ENCODE peak calls at places on chromosome 1, in eight cellular contexts. One of them, this sample, is unnamed.

GRCh38 chr1:185408675-185409270 is 91.7 kb upstream of the IVNS1ABP start:
- DNase-seq in suprapubic skin: no peak
- DNase-seq in heart right ventricle: no peak
- DNase-seq in effector memory CD4-positive, alpha-beta T cell: no peak
- DNase-seq in body of pancreas: no peak
- DNase-seq in heart left ventricle: no peak
- DNase-seq in right cardiac atrium: no peak
- DNase-seq in K562: no peak
- DNase-seq in this sample: no peak

GRCh38 chr1:16018749-16019515 is 1.1 kb upstream of the HSPB7 start:
- DNase-seq in right cardiac atrium: peak; percentile 56
- DNase-seq in heart left ventricle: no peak
- DNase-seq in K562: no peak
- DNase-seq in suprapubic skin: no peak
- DNase-seq in body of pancreas: no peak
- DNase-seq in heart right ventricle: no peak
- DNase-seq in effector memory CD4-positive, alpha-beta T cell: no peak
- DNase-seq in this sample: no peak

GRCh38 chr1:13801711-13802486 is 101.9 kb downstream of the PRDM2 start:
- DNase-seq in suprapubic skin: no peak
- DNase-seq in right cardiac atrium: no peak
- DNase-seq in body of pancreas: no peak
- DNase-seq in heart left ventricle: no peak
- DNase-seq in heart right ventricle: no peak
- DNase-seq in effector memory CD4-positive, alpha-beta T cell: no peak
- DNase-seq in K562: no peak
- DNase-seq in this sample: no peak

GRCh38 chr1:234069760-234070159 is 165.3 kb downstream of the SLC35F3 start:
- DNase-seq in heart right ventricle: no peak
- DNase-seq in body of pancreas: no peak
- DNase-seq in heart left ventricle: no peak
- DNase-seq in right cardiac atrium: no peak
- DNase-seq in K562: peak; percentile 6
- DNase-seq in suprapubic skin: no peak
- DNase-seq in effector memory CD4-positive, alpha-beta T cell: no peak
- DNase-seq in this sample: no peak

GRCh38 chr1:208851376-208851775 is 607.2 kb upstream of the PLXNA2 start:
- DNase-seq in body of pancreas: no peak
- DNase-seq in heart left ventricle: no peak
- DNase-seq in effector memory CD4-positive, alpha-beta T cell: no peak
- DNase-seq in suprapubic skin: no peak
- DNase-seq in right cardiac atrium: no peak
- DNase-seq in heart right ventricle: no peak
- DNase-seq in K562: no peak
- DNase-seq in this sample: no peak

GRCh38 chr1:68228833-68229232 is 3.5 kb downstream of the WLS start:
- DNase-seq in K562: no peak
- DNase-seq in body of pancreas: no peak
- DNase-seq in heart right ventricle: no peak
- DNase-seq in right cardiac atrium: no peak
- DNase-seq in effector memory CD4-positive, alpha-beta T cell: no peak
- DNase-seq in heart left ventricle: no peak
- DNase-seq in suprapubic skin: no peak
- DNase-seq in this sample: no peak

GRCh38 chr1:90593312-90593711 is 123.8 kb downstream of the BARHL2 start:
- DNase-seq in right cardiac atrium: no peak
- DNase-seq in suprapubic skin: no peak
- DNase-seq in body of pancreas: no peak
- DNase-seq in effector memory CD4-positive, alpha-beta T cell: no peak
- DNase-seq in heart left ventricle: no peak
- DNase-seq in K562: no peak
- DNase-seq in heart right ventricle: no peak
- DNase-seq in this sample: no peak

GRCh38 chr1:10528066-10529014 is 53.6 kb downstream of the PEX14 start:
- DNase-seq in K562: peak; percentile 28
- DNase-seq in right cardiac atrium: peak; percentile 57
- DNase-seq in effector memory CD4-positive, alpha-beta T cell: no peak
- DNase-seq in heart right ventricle: peak; percentile 53
- DNase-seq in heart left ventricle: peak; percentile 52
- DNase-seq in body of pancreas: peak; percentile 54
- DNase-seq in suprapubic skin: no peak
- DNase-seq in this sample: peak; percentile 57

GRCh38 chr1:109295712-109296415 is 10.9 kb downstream of the MYBPHL start:
- DNase-seq in effector memory CD4-positive, alpha-beta T cell: no peak
- DNase-seq in body of pancreas: no peak
- DNase-seq in suprapubic skin: no peak
- DNase-seq in heart left ventricle: no peak
- DNase-seq in right cardiac atrium: no peak
- DNase-seq in K562: no peak
- DNase-seq in heart right ventricle: no peak
- DNase-seq in this sample: no peak

GRCh38 chr1:216425577-216425976 is 2.3 kb upstream of the USH2A start:
- DNase-seq in body of pancreas: no peak
- DNase-seq in suprapubic skin: no peak
- DNase-seq in right cardiac atrium: no peak
- DNase-seq in heart right ventricle: peak; percentile 8
- DNase-seq in K562: no peak
- DNase-seq in heart left ventricle: no peak
- DNase-seq in effector memory CD4-positive, alpha-beta T cell: no peak
- DNase-seq in this sample: no peak

GRCh38 chr1:32448773-32449456 is 16.0 kb upstream of the ZBTB8B start:
- DNase-seq in K562: peak; percentile 87
- DNase-seq in heart left ventricle: no peak
- DNase-seq in heart right ventricle: no peak
- DNase-seq in effector memory CD4-positive, alpha-beta T cell: no peak
- DNase-seq in right cardiac atrium: peak; percentile 52
- DNase-seq in suprapubic skin: no peak
- DNase-seq in body of pancreas: no peak
- DNase-seq in this sample: no peak

GRCh38 chr1:111723091-111723806 is 15.9 kb downstream of the INKA2 start:
- DNase-seq in suprapubic skin: no peak
- DNase-seq in effector memory CD4-positive, alpha-beta T cell: peak; percentile 29
- DNase-seq in right cardiac atrium: no peak
- DNase-seq in heart right ventricle: no peak
- DNase-seq in K562: no peak
- DNase-seq in body of pancreas: no peak
- DNase-seq in heart left ventricle: no peak
- DNase-seq in this sample: no peak

GRCh38 chr1:46219551-46220520 is 16.7 kb downstream of the LURAP1 start:
- DNase-seq in effector memory CD4-positive, alpha-beta T cell: no peak
- DNase-seq in K562: no peak
- DNase-seq in right cardiac atrium: peak; percentile 32
- DNase-seq in heart left ventricle: no peak
- DNase-seq in body of pancreas: no peak
- DNase-seq in suprapubic skin: no peak
- DNase-seq in heart right ventricle: no peak
- DNase-seq in this sample: no peak

GRCh38 chr1:231883382-231883781 is 256.8 kb downstream of the DISC1 start:
- DNase-seq in heart right ventricle: no peak
- DNase-seq in body of pancreas: no peak
- DNase-seq in heart left ventricle: no peak
- DNase-seq in K562: no peak
- DNase-seq in right cardiac atrium: no peak
- DNase-seq in effector memory CD4-positive, alpha-beta T cell: no peak
- DNase-seq in suprapubic skin: no peak
- DNase-seq in this sample: no peak

GRCh38 chr1:236753554-236753953 is 41.5 kb upstream of the MTR start:
- DNase-seq in heart left ventricle: no peak
- DNase-seq in heart right ventricle: no peak
- DNase-seq in effector memory CD4-positive, alpha-beta T cell: no peak
- DNase-seq in suprapubic skin: no peak
- DNase-seq in body of pancreas: peak; percentile 21
- DNase-seq in K562: peak; percentile 64
- DNase-seq in right cardiac atrium: no peak
- DNase-seq in this sample: no peak

GRCh38 chr1:31397360-31398095 is 15.5 kb upstream of the SERINC2 start:
- DNase-seq in suprapubic skin: no peak
- DNase-seq in heart left ventricle: no peak
- DNase-seq in body of pancreas: no peak
- DNase-seq in K562: no peak
- DNase-seq in heart right ventricle: no peak
- DNase-seq in effector memory CD4-positive, alpha-beta T cell: no peak
- DNase-seq in right cardiac atrium: no peak
- DNase-seq in this sample: no peak

GRCh38 chr1:14111121-14111520 is 411.1 kb downstream of the PRDM2 start:
- DNase-seq in heart right ventricle: no peak
- DNase-seq in suprapubic skin: no peak
- DNase-seq in effector memory CD4-positive, alpha-beta T cell: no peak
- DNase-seq in right cardiac atrium: no peak
- DNase-seq in K562: no peak
- DNase-seq in heart left ventricle: no peak
- DNase-seq in body of pancreas: no peak
- DNase-seq in this sample: no peak

GRCh38 chr1:51378871-51379270 is 48.5 kb upstream of the TTC39A start:
- DNase-seq in heart right ventricle: no peak
- DNase-seq in body of pancreas: no peak
- DNase-seq in heart left ventricle: no peak
- DNase-seq in effector memory CD4-positive, alpha-beta T cell: no peak
- DNase-seq in suprapubic skin: no peak
- DNase-seq in right cardiac atrium: no peak
- DNase-seq in K562: no peak
- DNase-seq in this sample: no peak

GRCh38 chr1:51385776-51386175 is 55.4 kb upstream of the TTC39A start:
- DNase-seq in suprapubic skin: no peak
- DNase-seq in body of pancreas: no peak
- DNase-seq in K562: no peak
- DNase-seq in heart right ventricle: no peak
- DNase-seq in heart left ventricle: no peak
- DNase-seq in effector memory CD4-positive, alpha-beta T cell: no peak
- DNase-seq in right cardiac atrium: no peak
- DNase-seq in this sample: no peak

DNA sequence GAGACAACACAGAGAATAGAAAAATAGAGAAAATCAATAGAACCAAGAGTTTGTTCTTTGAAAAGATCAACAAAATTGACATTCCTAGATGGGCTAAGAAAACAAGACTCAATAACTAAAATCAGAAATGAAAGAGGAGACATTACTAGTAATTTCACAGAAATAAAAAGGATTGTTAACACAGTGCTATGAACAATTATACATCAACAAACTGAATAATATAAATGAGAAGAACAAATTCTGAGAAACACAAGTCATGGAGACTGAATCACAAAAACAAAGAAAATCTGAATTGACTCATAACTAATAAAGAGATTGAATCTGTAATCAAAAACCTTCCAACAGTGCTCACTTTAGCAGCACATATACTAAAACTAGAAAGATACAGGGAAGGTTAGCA is 51.6 kb upstream of the TTC39A start:
- DNase-seq in K562: no peak
- DNase-seq in heart right ventricle: no peak
- DNase-seq in heart left ventricle: no peak
- DNase-seq in suprapubic skin: no peak
- DNase-seq in right cardiac atrium: no peak
- DNase-seq in effector memory CD4-positive, alpha-beta T cell: no peak
- DNase-seq in body of pancreas: no peak
- DNase-seq in this sample: no peak
- H3K9me3 ChIP-seq in K562: peaks cover 5% of the 10 kb centered on the region
- H3K9me3 ChIP-seq in heart right ventricle: no peaks in the 10 kb centered on the region
- H3K9me3 ChIP-seq in heart left ventricle: no peaks in the 10 kb centered on the region
- H3K9me3 ChIP-seq in suprapubic skin: peaks cover 6% of the 10 kb centered on the region
- H3K9me3 ChIP-seq in right cardiac atrium: no peaks in the 10 kb centered on the region
- H3K9me3 ChIP-seq in effector memory CD4-positive, alpha-beta T cell: no peaks in the 10 kb centered on the region
- H3K9me3 ChIP-seq in body of pancreas: peaks cover 3% of the 10 kb centered on the region
- H3K9me3 ChIP-seq in this sample: no peaks in the 10 kb centered on the region

DNA sequence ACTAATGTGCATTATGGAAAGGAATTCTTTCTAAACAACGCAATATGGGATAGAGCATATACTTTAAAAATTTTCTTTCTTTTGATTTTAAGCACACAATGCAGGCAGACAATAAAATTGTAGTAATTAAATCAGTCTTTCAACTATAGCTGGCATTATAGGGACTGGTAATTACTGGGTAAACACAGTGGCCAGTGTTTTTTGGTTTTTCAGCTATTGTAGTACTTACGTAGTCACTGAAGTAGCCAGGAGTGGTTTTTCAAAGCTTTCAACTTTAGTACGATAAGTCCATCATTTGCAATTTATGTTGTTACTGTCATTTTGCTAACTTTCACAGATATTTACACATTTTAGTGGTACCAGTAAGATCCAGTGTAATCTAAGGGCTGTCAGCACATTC is 50.6 kb downstream of the RAB3GAP2 start:
- DNase-seq in K562: no peak
- DNase-seq in right cardiac atrium: no peak
- DNase-seq in suprapubic skin: no peak
- DNase-seq in body of pancreas: no peak
- DNase-seq in heart left ventricle: no peak
- DNase-seq in effector memory CD4-positive, alpha-beta T cell: no peak
- DNase-seq in heart right ventricle: no peak
- DNase-seq in this sample: no peak
- H3K4me1 ChIP-seq in K562: peaks cover 9% of the 10 kb centered on the region
- H3K4me1 ChIP-seq in right cardiac atrium: peaks cover 3% of the 10 kb centered on the region
- H3K4me1 ChIP-seq in suprapubic skin: peaks cover 11% of the 10 kb centered on the region
- H3K4me1 ChIP-seq in body of pancreas: no peaks in the 10 kb centered on the region
- H3K4me1 ChIP-seq in heart left ventricle: peaks cover 8% of the 10 kb centered on the region
- H3K4me1 ChIP-seq in effector memory CD4-positive, alpha-beta T cell: no peaks in the 10 kb centered on the region
- H3K4me1 ChIP-seq in heart right ventricle: peaks cover 26% of the 10 kb centered on the region
- H3K4me1 ChIP-seq in this sample: peaks cover 18% of the 10 kb centered on the region

GRCh38 chr1:164518692-164519332 is 40.2 kb upstream of the PBX1 start:
- DNase-seq in heart left ventricle: no peak
- DNase-seq in suprapubic skin: no peak
- DNase-seq in effector memory CD4-positive, alpha-beta T cell: no peak
- DNase-seq in heart right ventricle: no peak
- DNase-seq in body of pancreas: no peak
- DNase-seq in K562: no peak
- DNase-seq in right cardiac atrium: no peak
- DNase-seq in this sample: no peak

GRCh38 chr1:164519426-164519825 is 39.6 kb upstream of the PBX1 start:
- DNase-seq in effector memory CD4-positive, alpha-beta T cell: no peak
- DNase-seq in right cardiac atrium: no peak
- DNase-seq in K562: no peak
- DNase-seq in body of pancreas: no peak
- DNase-seq in heart left ventricle: no peak
- DNase-seq in heart right ventricle: no peak
- DNase-seq in suprapubic skin: no peak
- DNase-seq in this sample: no peak

GRCh38 chr1:164524810-164525209 is 34.2 kb upstream of the PBX1 start:
- DNase-seq in effector memory CD4-positive, alpha-beta T cell: no peak
- DNase-seq in body of pancreas: no peak
- DNase-seq in heart right ventricle: no peak
- DNase-seq in heart left ventricle: no peak
- DNase-seq in suprapubic skin: no peak
- DNase-seq in K562: peak; percentile 14
- DNase-seq in right cardiac atrium: no peak
- DNase-seq in this sample: no peak
- H3K9me3 ChIP-seq in effector memory CD4-positive, alpha-beta T cell: no peaks in the 10 kb centered on the region
- H3K9me3 ChIP-seq in body of pancreas: no peaks in the 10 kb centered on the region
- H3K9me3 ChIP-seq in heart right ventricle: peaks cover 9% of the 10 kb centered on the region
- H3K9me3 ChIP-seq in heart left ventricle: peaks cover 19% of the 10 kb centered on the region
- H3K9me3 ChIP-seq in suprapubic skin: peaks cover 7% of the 10 kb centered on the region
- H3K9me3 ChIP-seq in K562: no peaks in the 10 kb centered on the region
- H3K9me3 ChIP-seq in right cardiac atrium: no peaks in the 10 kb centered on the region
- H3K9me3 ChIP-seq in this sample: peaks cover 3% of the 10 kb centered on the region

DNA sequence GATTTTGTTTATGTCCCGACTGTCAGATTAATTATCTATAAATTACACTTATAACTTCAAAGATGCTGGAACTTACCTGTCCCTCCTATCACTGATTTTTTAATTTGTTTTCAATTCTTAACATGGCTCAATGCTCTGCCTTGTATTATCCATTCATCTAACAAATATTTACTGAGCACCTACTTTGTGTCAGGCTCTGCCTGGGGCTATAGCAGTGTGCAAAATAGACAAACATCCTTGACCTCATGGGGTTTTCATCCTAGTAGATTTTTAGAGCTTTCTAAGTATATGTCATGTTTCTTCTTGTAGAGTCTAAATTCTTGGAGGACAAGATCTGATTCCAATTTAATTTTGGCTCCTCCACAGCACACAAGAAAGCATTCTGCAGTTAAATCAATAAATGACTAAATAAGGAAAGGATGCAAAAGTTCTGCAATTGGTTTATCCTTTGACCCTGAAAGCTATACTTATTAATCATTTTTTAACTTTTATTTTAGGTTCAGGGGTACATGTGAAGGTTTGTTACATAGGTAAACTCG is 10.8 kb upstream of the SMYD2 start:
- DNase-seq in K562: no peak
- DNase-seq in heart left ventricle: no peak
- DNase-seq in right cardiac atrium: no peak
- DNase-seq in effector memory CD4-positive, alpha-beta T cell: no peak
- DNase-seq in body of pancreas: no peak
- DNase-seq in heart right ventricle: no peak
- DNase-seq in suprapubic skin: no peak
- DNase-seq in this sample: no peak
- H3K4me1 ChIP-seq in K562: no peaks in the 10 kb centered on the region
- H3K4me1 ChIP-seq in heart left ventricle: peaks cover 2% of the 10 kb centered on the region
- H3K4me1 ChIP-seq in right cardiac atrium: no peaks in the 10 kb centered on the region
- H3K4me1 ChIP-seq in effector memory CD4-positive, alpha-beta T cell: no peaks in the 10 kb centered on the region
- H3K4me1 ChIP-seq in body of pancreas: no peaks in the 10 kb centered on the region
- H3K4me1 ChIP-seq in heart right ventricle: no peaks in the 10 kb centered on the region
- H3K4me1 ChIP-seq in suprapubic skin: no peaks in the 10 kb centered on the region
- H3K4me1 ChIP-seq in this sample: no peaks in the 10 kb centered on the region

This sample was measured in thoracic aorta.